ENCODE peak calls at places on chromosomes 3 and 15, in seven cellular contexts. R is adrenal gland, G is NB4, Z is body of pancreas, E is breast epithelium, M is A549, A is upper lobe of left lung. H is an unnamed sample.

GRCh38 chr3:48428088-48428862 is 1.6 kb downstream of the PLXNB1 start:
- DNase-seq in Z (peak; percentile 85), A (peak; percentile 58), M (peak; percentile 28), E (no peak), R (no peak), G (no peak), H (no peak)

GRCh38 chr3:71062920-71063767 is 520.4 kb downstream of the FOXP1 start:
- DNase-seq in G (peak; percentile 8), A (no peak), Z (no peak), R (no peak), E (no peak), M (no peak), H (no peak)

GRCh38 chr3:41362638-41363559 is 163.6 kb downstream of the CTNNB1 start:
- DNase-seq in E (no peak), R (no peak), G (no peak), A (no peak), M (no peak), Z (no peak), H (no peak)

GRCh38 chr3:17967111-17967510 is 224.7 kb upstream of the TBC1D5 start:
- DNase-seq in R (no peak), A (no peak), M (no peak), G (no peak), Z (no peak), E (no peak), H (no peak)

GRCh38 chr15:90062023-90062728 is 40.1 kb downstream of the IDH2 start:
- DNase-seq in Z (peak; percentile 90), E (peak; percentile 67), G (peak; percentile 60), R (peak; percentile 53), M (no peak), A (peak; percentile 79), H (no peak)

GRCh38 chr15:40944510-40945296 is 8.6 kb upstream of the CHAC1 start:
- DNase-seq in E (no peak), R (no peak), A (no peak), Z (no peak), M (no peak), G (no peak), H (no peak)

GRCh38 chr3:126982125-126982521 is 792 bp upstream of the PLXNA1 start:
- DNase-seq in G (peak; percentile 73), E (no peak), R (peak; percentile 27), A (no peak), Z (no peak), M (no peak), H (no peak)

GRCh38 chr15:96817900-96818299 is 487.4 kb downstream of the NR2F2 start:
- DNase-seq in Z (no peak), G (no peak), M (no peak), R (no peak), A (no peak), E (no peak), H (no peak)

GRCh38 chr3:59730608-59731007 is 680.8 kb upstream of the CFAP20DC start:
- DNase-seq in E (no peak), G (no peak), Z (no peak), A (no peak), M (no peak), R (no peak), H (no peak)

DNA sequence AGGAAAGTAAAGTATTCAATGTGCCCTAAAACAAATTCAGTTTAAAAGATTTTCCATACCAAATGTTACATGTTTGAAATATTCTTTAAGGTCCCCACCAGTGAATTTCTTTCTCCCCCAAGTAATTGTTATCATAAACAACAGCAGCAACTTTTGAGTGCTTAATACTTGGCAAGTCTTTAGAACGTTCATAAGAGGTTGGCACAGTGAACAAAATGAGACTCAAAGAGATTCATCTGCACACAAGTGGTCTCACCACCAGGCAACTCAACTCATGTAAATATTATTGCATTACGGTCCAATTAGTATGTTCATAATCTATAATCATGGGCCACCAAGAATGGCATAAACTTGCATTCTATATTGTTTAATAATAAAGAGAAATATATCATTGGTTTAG is 98.7 kb downstream of the TBL1XR1 start:
- DNase-seq in A (no peak), Z (no peak), G (no peak), R (no peak), E (no peak), M (no peak), H (no peak)
- H3K4me3 ChIP-seq in A (no peak overlapping the region), Z (no peak overlapping the region), G (no peak overlapping the region), R (no peak overlapping the region), E (no peak overlapping the region), M (no peak overlapping the region), H (no peak overlapping the region)

GRCh38 chr3:50230106-50230832 is 5.7 kb upstream of the GNAI2 start:
- DNase-seq in Z (no peak), A (no peak), R (no peak), M (no peak), E (no peak), G (peak; percentile 40), H (no peak)

GRCh38 chr3:50227390-50228183 is 8.4 kb upstream of the GNAI2 start:
- DNase-seq in G (peak; percentile 96), M (peak; percentile 91), A (peak; percentile 96), R (peak; percentile 90), E (peak; percentile 94), Z (peak; percentile 95), H (peak; percentile 90)

GRCh38 chr3:50229490-50229889 is 6.5 kb upstream of the GNAI2 start:
- DNase-seq in Z (peak; percentile 41), E (no peak), M (no peak), G (no peak), A (no peak), R (no peak), H (no peak)

GRCh38 chr3:50224639-50225038 is 11.4 kb upstream of the GNAI2 start:
- DNase-seq in E (no peak), R (no peak), A (no peak), M (no peak), G (no peak), Z (no peak), H (no peak)

GRCh38 chr3:50226888-50227389 is 9.1 kb upstream of the GNAI2 start:
- DNase-seq in Z (no peak), E (no peak), A (peak; percentile 45), R (peak; percentile 59), M (peak; percentile 63), G (peak; percentile 54), H (peak; percentile 93)
- TF ChIP-seq CTCF in Z (no peak), E (no peak), A (no peak), R (no peak), M (no peak), G (no peak), H (no peak)

DNA sequence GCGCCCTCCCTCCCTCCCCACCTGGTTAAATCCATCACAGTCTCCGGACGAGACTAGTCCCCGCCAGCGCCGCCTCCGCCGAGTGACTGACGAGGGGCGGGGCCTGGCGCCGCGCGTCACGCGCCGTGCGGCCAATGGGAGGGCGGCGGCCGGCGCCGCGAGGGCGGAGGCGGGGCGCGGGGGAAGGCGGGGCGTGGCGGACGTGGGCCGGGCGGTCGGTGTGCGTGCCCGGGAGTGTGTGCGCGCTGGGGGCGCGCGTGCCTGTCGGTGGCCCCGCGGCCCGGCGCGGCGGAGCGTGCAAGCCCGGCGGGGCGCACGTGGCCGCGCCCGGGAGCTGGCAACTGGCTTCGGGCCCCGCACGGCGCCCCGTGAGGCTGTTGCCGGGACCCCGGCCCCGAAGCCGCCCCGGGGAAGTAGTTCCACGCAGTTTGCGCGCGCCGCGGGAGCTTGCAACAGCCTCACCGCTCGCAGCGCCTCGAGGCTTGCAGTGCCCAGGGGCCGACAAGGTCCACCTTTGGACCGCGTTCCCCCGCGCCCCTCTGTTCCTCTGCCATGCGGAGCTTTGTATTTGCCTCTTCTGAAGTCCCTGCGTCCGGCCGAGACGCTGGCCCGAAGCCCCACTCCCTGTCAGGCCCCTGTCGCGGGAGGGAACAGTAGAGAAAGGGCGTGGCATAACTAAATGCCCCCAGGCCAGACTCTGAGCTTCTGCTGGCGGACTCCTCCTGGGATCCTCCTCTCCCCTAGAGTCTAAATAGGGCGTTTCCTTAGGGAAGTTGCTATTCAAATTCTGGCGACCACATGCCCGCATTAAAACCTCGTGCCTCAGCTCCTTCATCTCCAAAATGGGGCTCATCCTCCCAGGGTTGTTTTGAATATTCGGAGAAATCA is 400.9 kb downstream of the SHQ1 start:
- DNase-seq in A (peak; percentile 91), G (peak; percentile 88), M (peak; percentile 88), Z (peak; percentile 94), R (peak; percentile 92), E (peak; percentile 89), H (peak; percentile 84)
- TF ChIP-seq POLR2A in A (peak; percentile 26), G (peak; percentile 43), M (peak; percentile 61), Z (no peak), R (no peak), E (no peak), H (no peak)

DNA sequence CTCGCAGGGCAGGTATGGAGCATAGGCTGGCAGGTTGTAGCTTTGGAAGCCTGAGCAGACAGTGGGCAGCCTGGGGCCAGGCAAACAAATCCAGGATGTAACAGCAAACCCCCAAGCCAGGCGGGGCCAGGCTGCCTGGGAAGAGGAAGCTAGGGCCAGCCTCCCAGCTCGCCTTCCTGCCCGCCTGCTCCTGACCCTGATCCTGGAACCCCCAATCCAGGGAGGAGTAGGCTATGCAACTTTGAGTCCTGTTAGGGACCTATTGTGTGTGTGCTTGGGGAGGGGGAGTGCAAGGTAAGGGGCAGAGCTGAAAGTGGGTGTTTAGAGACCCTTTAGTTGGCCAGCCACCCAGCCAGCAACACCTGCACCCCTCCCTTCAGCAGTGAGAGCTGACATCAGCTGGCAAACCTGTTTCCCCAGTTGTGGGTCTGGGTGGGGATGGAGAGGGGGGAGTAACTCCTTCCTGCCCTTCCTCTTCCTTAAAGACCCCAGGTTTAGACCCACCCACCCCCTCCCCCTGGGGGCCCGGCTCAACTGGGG is 2.5 kb downstream of the NBEAL2 start:
- DNase-seq in G (no peak), R (no peak), Z (peak; percentile 45), M (no peak), A (peak; percentile 75), E (peak; percentile 58), H (no peak)
- H3K4me3 ChIP-seq in G (no peak overlapping the region), R (no peak overlapping the region), Z (no peak overlapping the region), M (no peak overlapping the region), A (no peak overlapping the region), E (peak overlapping the region; percentile 29), H (no peak overlapping the region)

GRCh38 chr15:52254331-52254730 is 41.3 kb downstream of the MYO5C start:
- DNase-seq in A (no peak), Z (no peak), G (peak; percentile 36), M (peak; percentile 36), R (no peak), E (no peak), H (no peak)
- TF ChIP-seq CTCF in A (no peak), Z (no peak), G (peak; percentile 13), M (no peak), R (no peak), E (no peak), H (no peak)

GRCh38 chr3:138348107-138348949 is at the start of gene MRAS:
- DNase-seq in R (peak; percentile 81), G (peak; percentile 84), M (peak; percentile 78), E (peak; percentile 55), Z (peak; percentile 85), A (peak; percentile 80), H (peak; percentile 95)
- TF ChIP-seq POLR2A in R (peak; percentile 90), G (peak; percentile 12), M (peak; percentile 52), E (no peak), Z (peak; percentile 36), A (peak; percentile 74), H (no peak)

GRCh38 chr3:9746330-9746729 is 3.4 kb upstream of the OGG1 start:
- DNase-seq in E (no peak), A (no peak), R (no peak), G (no peak), Z (no peak), M (no peak), H (no peak)
- H3K4me3 ChIP-seq in E (no peak overlapping the region), A (no peak overlapping the region), R (no peak overlapping the region), G (no peak overlapping the region), Z (no peak overlapping the region), M (no peak overlapping the region), H (no peak overlapping the region)

GRCh38 chr3:45644467-45645201 is 44.6 kb upstream of the SACM1L start:
- DNase-seq in M (peak; percentile 77), G (peak; percentile 21), Z (no peak), R (no peak), E (no peak), A (peak; percentile 63), H (no peak)
- TF ChIP-seq CTCF in M (no peak), G (no peak), Z (no peak), R (no peak), E (no peak), A (no peak), H (no peak)

H was measured in lower leg skin.